ENCODE peak calls at places on chromosomes 6 and 20, in five cellular contexts. One of them, this sample, is unnamed.

GRCh38 chr6:167898673-167899311 is 72.1 kb downstream of the AFDN start:
- DNase-seq in stomach: no peak
- DNase-seq in thyroid gland: no peak
- DNase-seq in right lobe of liver: no peak
- DNase-seq in transverse colon: no peak
- DNase-seq in this sample: peak; percentile 10

GRCh38 chr6:15905488-15906392 is 223.1 kb upstream of the MYLIP start:
- DNase-seq in stomach: no peak
- DNase-seq in thyroid gland: no peak
- DNase-seq in right lobe of liver: no peak
- DNase-seq in transverse colon: no peak
- DNase-seq in this sample: peak; percentile 21

GRCh38 chr6:16737389-16737788 is 23.9 kb downstream of the ATXN1 start:
- DNase-seq in stomach: no peak
- DNase-seq in thyroid gland: no peak
- DNase-seq in right lobe of liver: no peak
- DNase-seq in transverse colon: no peak
- DNase-seq in this sample: no peak

GRCh38 chr20:48703107-48703506 is 124.7 kb downstream of the PREX1 start:
- DNase-seq in stomach: peak; percentile 68
- DNase-seq in thyroid gland: peak; percentile 78
- DNase-seq in right lobe of liver: no peak
- DNase-seq in transverse colon: no peak
- DNase-seq in this sample: no peak

GRCh38 chr6:4369616-4370015 is 234.2 kb upstream of the ECI2 start:
- DNase-seq in stomach: no peak
- DNase-seq in thyroid gland: no peak
- DNase-seq in right lobe of liver: no peak
- DNase-seq in transverse colon: no peak
- DNase-seq in this sample: no peak

GRCh38 chr20:35617397-35618031 is 1.9 kb downstream of the SPAG4 start:
- DNase-seq in stomach: peak; percentile 55
- DNase-seq in thyroid gland: peak; percentile 51
- DNase-seq in right lobe of liver: peak; percentile 87
- DNase-seq in transverse colon: peak; percentile 65
- DNase-seq in this sample: peak; percentile 67

GRCh38 chr6:135158397-135158796 is 22.7 kb upstream of the MYB start:
- DNase-seq in stomach: no peak
- DNase-seq in thyroid gland: no peak
- DNase-seq in right lobe of liver: no peak
- DNase-seq in transverse colon: no peak
- DNase-seq in this sample: no peak

GRCh38 chr20:4006640-4007039 is 8.7 kb downstream of the RNF24 start:
- DNase-seq in stomach: peak; percentile 80
- DNase-seq in thyroid gland: peak; percentile 60
- DNase-seq in right lobe of liver: peak; percentile 67
- DNase-seq in transverse colon: no peak
- DNase-seq in this sample: no peak

GRCh38 chr6:43060755-43061633 is 1.6 kb downstream of the KLC4 start:
- DNase-seq in stomach: no peak
- DNase-seq in thyroid gland: no peak
- DNase-seq in right lobe of liver: peak; percentile 24
- DNase-seq in transverse colon: no peak
- DNase-seq in this sample: no peak

GRCh38 chr6:72037006-72037405 is 150.7 kb downstream of the RIMS1 start:
- DNase-seq in stomach: no peak
- DNase-seq in thyroid gland: no peak
- DNase-seq in right lobe of liver: no peak
- DNase-seq in transverse colon: no peak
- DNase-seq in this sample: no peak

GRCh38 chr6:149242883-149243282 is 74.6 kb upstream of the TAB2 start:
- DNase-seq in stomach: no peak
- DNase-seq in thyroid gland: no peak
- DNase-seq in right lobe of liver: no peak
- DNase-seq in transverse colon: no peak
- DNase-seq in this sample: no peak

GRCh38 chr6:27568226-27568889 is 95.5 kb upstream of the ZNF184 start:
- DNase-seq in stomach: no peak
- DNase-seq in thyroid gland: no peak
- DNase-seq in right lobe of liver: no peak
- DNase-seq in transverse colon: no peak
- DNase-seq in this sample: no peak

GRCh38 chr6:118894425-118895240 is 681 bp downstream of the ASF1A start:
- DNase-seq in stomach: peak; percentile 65
- DNase-seq in thyroid gland: peak; percentile 86
- DNase-seq in right lobe of liver: peak; percentile 68
- DNase-seq in transverse colon: peak; percentile 64
- DNase-seq in this sample: peak; percentile 83

GRCh38 chr6:84052883-84053241 is 19.3 kb downstream of the MRAP2 start:
- DNase-seq in stomach: no peak
- DNase-seq in thyroid gland: no peak
- DNase-seq in right lobe of liver: no peak
- DNase-seq in transverse colon: no peak
- DNase-seq in this sample: no peak

GRCh38 chr20:330233-331149 is 5.1 kb downstream of the SOX12 start:
- DNase-seq in stomach: peak; percentile 49
- DNase-seq in thyroid gland: peak; percentile 57
- DNase-seq in right lobe of liver: no peak
- DNase-seq in transverse colon: no peak
- DNase-seq in this sample: peak; percentile 80

GRCh38 chr6:43276180-43277082 is 21.6 kb upstream of the SLC22A7 start:
- DNase-seq in stomach: no peak
- DNase-seq in thyroid gland: no peak
- DNase-seq in right lobe of liver: peak; percentile 71
- DNase-seq in transverse colon: peak; percentile 75
- DNase-seq in this sample: no peak

GRCh38 chr20:4150095-4150492 is 134.7 kb upstream of the RNF24 start:
- DNase-seq in stomach: no peak
- DNase-seq in thyroid gland: no peak
- DNase-seq in right lobe of liver: no peak
- DNase-seq in transverse colon: no peak
- DNase-seq in this sample: no peak

GRCh38 chr6:163342571-163343539 is 71.7 kb upstream of the QKI start:
- DNase-seq in stomach: no peak
- DNase-seq in thyroid gland: no peak
- DNase-seq in right lobe of liver: no peak
- DNase-seq in transverse colon: no peak
- DNase-seq in this sample: no peak

GRCh38 chr6:140319209-140319608 is 944.8 kb upstream of the CITED2 start:
- DNase-seq in stomach: no peak
- DNase-seq in thyroid gland: no peak
- DNase-seq in right lobe of liver: no peak
- DNase-seq in transverse colon: no peak
- DNase-seq in this sample: no peak

GRCh38 chr6:82248233-82248735 is 740 bp upstream of the IBTK start:
- DNase-seq in stomach: peak; percentile 31
- DNase-seq in thyroid gland: no peak
- DNase-seq in right lobe of liver: peak; percentile 72
- DNase-seq in transverse colon: peak; percentile 21
- DNase-seq in this sample: no peak

GRCh38 chr6:119609865-119610264 is 260.3 kb upstream of the MAN1A1 start:
- DNase-seq in stomach: no peak
- DNase-seq in thyroid gland: no peak
- DNase-seq in right lobe of liver: no peak
- DNase-seq in transverse colon: no peak
- DNase-seq in this sample: no peak

GRCh38 chr6:13079096-13079758 is 249.1 kb downstream of the TBC1D7 start:
- DNase-seq in stomach: no peak
- DNase-seq in thyroid gland: no peak
- DNase-seq in right lobe of liver: no peak
- DNase-seq in transverse colon: no peak
- DNase-seq in this sample: no peak

GRCh38 chr6:35919827-35920751 is 809 bp downstream of the SRPK1 start:
- DNase-seq in stomach: peak; percentile 56
- DNase-seq in thyroid gland: peak; percentile 21
- DNase-seq in right lobe of liver: peak; percentile 34
- DNase-seq in transverse colon: peak; percentile 65
- DNase-seq in this sample: peak; percentile 72
- TF ChIP-seq POLR2A in stomach: no peak
- TF ChIP-seq POLR2A in thyroid gland: no peak
- TF ChIP-seq POLR2A in right lobe of liver: no peak
- TF ChIP-seq POLR2A in transverse colon: peak; percentile 72
- TF ChIP-seq POLR2A in this sample: no peak

GRCh38 chr6:86147859-86148258 is 505.2 kb upstream of the SYNCRIP start:
- DNase-seq in stomach: no peak
- DNase-seq in thyroid gland: no peak
- DNase-seq in right lobe of liver: no peak
- DNase-seq in transverse colon: no peak
- DNase-seq in this sample: no peak
- TF ChIP-seq POLR2A in stomach: no peak
- TF ChIP-seq POLR2A in thyroid gland: no peak
- TF ChIP-seq POLR2A in right lobe of liver: no peak
- TF ChIP-seq POLR2A in transverse colon: no peak
- TF ChIP-seq POLR2A in this sample: no peak

GRCh38 chr6:37516920-37517405 is 17.3 kb upstream of the CCDC167 start:
- DNase-seq in stomach: no peak
- DNase-seq in thyroid gland: no peak
- DNase-seq in right lobe of liver: peak; percentile 39
- DNase-seq in transverse colon: no peak
- DNase-seq in this sample: no peak

GRCh38 chr6:37514840-37515239 is 15.1 kb upstream of the CCDC167 start:
- DNase-seq in stomach: no peak
- DNase-seq in thyroid gland: no peak
- DNase-seq in right lobe of liver: no peak
- DNase-seq in transverse colon: no peak
- DNase-seq in this sample: no peak

GRCh38 chr6:37517411-37517812 is 17.7 kb upstream of the CCDC167 start:
- DNase-seq in stomach: no peak
- DNase-seq in thyroid gland: no peak
- DNase-seq in right lobe of liver: no peak
- DNase-seq in transverse colon: peak; percentile 31
- DNase-seq in this sample: no peak

GRCh38 chr6:37515712-37516075 is 16.0 kb upstream of the CCDC167 start:
- DNase-seq in stomach: no peak
- DNase-seq in thyroid gland: no peak
- DNase-seq in right lobe of liver: no peak
- DNase-seq in transverse colon: no peak
- DNase-seq in this sample: no peak

DNA sequence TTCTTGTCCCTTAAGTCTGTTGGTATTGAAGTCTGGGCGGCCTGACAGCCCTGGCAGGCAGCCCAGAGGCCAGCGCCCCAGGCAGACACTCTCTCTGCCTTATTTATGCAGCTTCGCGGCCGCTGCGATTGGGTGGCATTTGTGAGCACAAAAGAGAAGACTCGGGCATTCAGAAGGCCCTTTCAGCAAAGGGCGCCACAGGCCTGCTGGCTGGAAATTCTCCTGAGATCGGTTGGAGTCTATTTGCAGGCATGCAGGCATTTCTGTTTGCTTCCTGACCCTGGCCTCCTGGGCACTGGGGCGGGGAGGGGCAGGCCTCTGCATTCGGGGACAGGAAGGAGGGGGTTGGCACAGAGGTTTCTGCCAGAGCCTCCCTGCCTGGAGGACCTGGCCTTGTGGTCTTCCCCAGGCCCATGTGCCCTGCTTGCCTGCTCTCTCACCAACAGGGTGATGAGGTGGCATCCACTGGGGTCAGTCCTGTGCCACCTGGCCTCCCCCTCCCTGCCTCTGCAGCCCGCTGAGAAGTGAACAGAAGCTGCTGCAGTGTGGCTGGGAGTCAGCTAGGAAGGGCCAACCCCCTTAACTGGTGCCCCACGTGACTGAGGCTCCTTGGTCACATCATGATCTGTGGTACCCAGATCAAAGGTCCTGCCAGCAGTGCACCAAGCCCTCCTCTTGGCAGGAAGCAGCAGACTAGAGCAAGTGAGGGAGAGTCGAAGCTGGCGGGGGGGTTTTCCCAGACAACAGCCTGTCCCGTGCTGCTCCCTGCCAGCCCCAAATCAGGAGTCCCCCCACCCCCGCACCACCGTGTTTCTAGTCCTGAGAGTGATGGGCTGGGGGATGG is 16.6 kb upstream of the CCDC167 start:
- DNase-seq in stomach: peak; percentile 73
- DNase-seq in thyroid gland: peak; percentile 90
- DNase-seq in right lobe of liver: peak; percentile 64
- DNase-seq in transverse colon: peak; percentile 56
- DNase-seq in this sample: no peak
- TF ChIP-seq POLR2A in stomach: no peak
- TF ChIP-seq POLR2A in thyroid gland: no peak
- TF ChIP-seq POLR2A in right lobe of liver: peak; percentile 42
- TF ChIP-seq POLR2A in transverse colon: no peak
- TF ChIP-seq POLR2A in this sample: no peak

GRCh38 chr6:26045939-26046368 is 41.3 kb upstream of the HFE start:
- DNase-seq in stomach: no peak
- DNase-seq in thyroid gland: no peak
- DNase-seq in right lobe of liver: no peak
- DNase-seq in transverse colon: no peak
- DNase-seq in this sample: no peak

GRCh38 chr6:26044140-26045045 is 42.8 kb upstream of the HFE start:
- DNase-seq in stomach: no peak
- DNase-seq in thyroid gland: peak; percentile 37
- DNase-seq in right lobe of liver: peak; percentile 54
- DNase-seq in transverse colon: peak; percentile 51
- DNase-seq in this sample: peak; percentile 91

GRCh38 chr6:26043389-26044139 is 43.7 kb upstream of the HFE start:
- DNase-seq in stomach: peak; percentile 76
- DNase-seq in thyroid gland: peak; percentile 77
- DNase-seq in right lobe of liver: peak; percentile 29
- DNase-seq in transverse colon: peak; percentile 82
- DNase-seq in this sample: peak; percentile 96

GRCh38 chr6:26048590-26048989 is 38.6 kb upstream of the HFE start:
- DNase-seq in stomach: no peak
- DNase-seq in thyroid gland: no peak
- DNase-seq in right lobe of liver: no peak
- DNase-seq in transverse colon: no peak
- DNase-seq in this sample: no peak

GRCh38 chr6:26045046-26045938 is 41.9 kb upstream of the HFE start:
- DNase-seq in stomach: peak; percentile 76
- DNase-seq in thyroid gland: peak; percentile 83
- DNase-seq in right lobe of liver: peak; percentile 59
- DNase-seq in transverse colon: peak; percentile 80
- DNase-seq in this sample: peak; percentile 97
- TF ChIP-seq POLR2A in stomach: no peak
- TF ChIP-seq POLR2A in thyroid gland: peak; percentile 20
- TF ChIP-seq POLR2A in right lobe of liver: peak; percentile 96
- TF ChIP-seq POLR2A in transverse colon: peak; percentile 97
- TF ChIP-seq POLR2A in this sample: peak; percentile 100

GRCh38 chr20:45362804-45363610 is at the start of gene SYS1:
- DNase-seq in stomach: peak; percentile 98
- DNase-seq in thyroid gland: peak; percentile 98
- DNase-seq in right lobe of liver: peak; percentile 99
- DNase-seq in transverse colon: peak; percentile 99
- DNase-seq in this sample: peak; percentile 99
- TF ChIP-seq POLR2A in stomach: no peak
- TF ChIP-seq POLR2A in thyroid gland: peak; percentile 6
- TF ChIP-seq POLR2A in right lobe of liver: peak; percentile 98
- TF ChIP-seq POLR2A in transverse colon: peak; percentile 96
- TF ChIP-seq POLR2A in this sample: peak; percentile 83

GRCh38 chr20:45407067-45407745 is 883 bp upstream of the DBNDD2 start:
- DNase-seq in stomach: peak; percentile 39
- DNase-seq in thyroid gland: peak; percentile 32
- DNase-seq in right lobe of liver: peak; percentile 35
- DNase-seq in transverse colon: peak; percentile 58
- DNase-seq in this sample: no peak
- TF ChIP-seq POLR2A in stomach: no peak
- TF ChIP-seq POLR2A in thyroid gland: no peak
- TF ChIP-seq POLR2A in right lobe of liver: no peak
- TF ChIP-seq POLR2A in transverse colon: peak; percentile 77
- TF ChIP-seq POLR2A in this sample: no peak

This sample was measured in erythroblast.